ENCODE peak calls at places on chromosomes 3 and 15, in ten cellular contexts. T is DND-41, D is OCI-LY7, R is HCT116, W is IMR-90, P is neural progenitor cell, Z is mesendoderm, X is H9, S is A549, H is mammary epithelial cell. K is an unnamed sample.

GRCh38 chr3:178623666-178624255 is 87.5 kb downstream of the KCNMB2 start:
- DNase-seq in T (no peak), D (no peak), R (no peak), W (no peak), P (no peak), Z (peak; percentile 84), X (no peak), S (no peak), H (no peak), K (no peak)

GRCh38 chr3:2623463-2623862 is 486.7 kb downstream of the IL5RA start:
- DNase-seq in T (no peak), D (no peak), R (no peak), W (peak; percentile 9), P (no peak), Z (no peak), X (no peak), S (peak; percentile 1), H (no peak), K (peak; percentile 32)

GRCh38 chr3:55655544-55655943 is 168.4 kb upstream of the WNT5A start:
- DNase-seq in T (no peak), D (no peak), R (no peak), W (peak; percentile 29), P (no peak), Z (no peak), X (no peak), S (no peak), H (peak; percentile 40), K (no peak)

GRCh38 chr15:61743352-61743909 is 316.8 kb downstream of the VPS13C start:
- DNase-seq in T (no peak), D (no peak), R (no peak), W (no peak), P (no peak), Z (no peak), X (no peak), S (no peak), H (no peak), K (no peak)

GRCh38 chr3:129627350-129628168 is 21.1 kb upstream of the PLXND1 start:
- DNase-seq in T (peak; percentile 36), D (peak; percentile 69), R (peak; percentile 61), W (peak; percentile 75), P (peak; percentile 82), Z (peak; percentile 95), X (peak; percentile 86), S (peak; percentile 89), H (peak; percentile 73), K (peak; percentile 88)

GRCh38 chr15:80581976-80582375 is 113.1 kb upstream of the ABHD17C start:
- DNase-seq in T (no peak), D (no peak), R (no peak), W (peak; percentile 38), P (no peak), Z (no peak), X (no peak), S (no peak), H (peak; percentile 43), K (no peak)

GRCh38 chr3:45948409-45948808 is 5.1 kb downstream of the CXCR6 start:
- DNase-seq in T (no peak), D (no peak), R (no peak), W (peak; percentile 89), P (no peak), Z (no peak), X (no peak), S (no peak), H (no peak), K (no peak)

GRCh38 chr15:78909791-78910228 is 35.0 kb downstream of the CTSH start:
- DNase-seq in T (peak; percentile 27), D (peak; percentile 66), R (peak; percentile 10), W (peak; percentile 45), P (peak; percentile 81), Z (peak; percentile 76), X (peak; percentile 67), S (peak; percentile 63), H (peak; percentile 33), K (peak; percentile 77)

GRCh38 chr3:107629556-107629955 is 106.8 kb downstream of the BBX start:
- DNase-seq in T (no peak), D (no peak), R (no peak), W (peak; percentile 28), P (no peak), Z (no peak), X (no peak), S (no peak), H (no peak), K (no peak)

GRCh38 chr3:4228295-4228694 is 74.9 kb upstream of the SETMAR start:
- DNase-seq in T (no peak), D (no peak), R (no peak), W (no peak), P (no peak), Z (no peak), X (no peak), S (no peak), H (no peak), K (no peak)

GRCh38 chr3:85041562-85042055 is 82.8 kb downstream of the CADM2 start:
- DNase-seq in T (no peak), D (no peak), R (no peak), W (no peak), P (no peak), Z (no peak), X (no peak), S (no peak), H (no peak), K (no peak)

DNA sequence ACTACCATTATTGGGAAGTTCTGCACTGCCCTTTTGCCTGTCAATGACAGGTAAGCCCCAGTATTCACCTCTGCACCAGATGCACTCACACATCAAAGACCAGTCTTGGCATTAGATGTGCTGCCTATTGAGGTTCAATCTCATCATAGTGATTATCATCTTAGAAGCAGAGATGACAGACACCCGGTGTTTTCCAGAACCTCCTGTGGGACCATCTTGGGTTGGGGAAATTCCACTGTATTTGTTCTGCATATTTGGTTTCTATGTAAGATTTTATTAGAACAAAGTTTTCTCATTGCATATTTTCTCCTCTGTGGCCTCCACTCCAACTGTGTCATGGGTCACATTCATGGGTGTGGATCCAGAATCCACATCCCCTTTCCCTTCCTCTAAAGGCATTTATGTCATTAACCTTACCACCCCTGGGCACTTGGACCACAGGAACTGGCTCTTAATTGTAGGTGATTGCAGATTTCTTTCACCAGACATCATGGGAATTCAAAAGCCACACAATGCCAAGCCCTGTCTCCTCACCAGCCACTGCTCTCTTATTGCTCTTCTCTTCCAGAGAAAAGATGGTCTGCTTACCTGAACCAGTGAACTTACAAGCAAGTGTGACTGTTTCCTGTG is 31.2 kb downstream of the PLA1A start:
- DNase-seq in T (no peak), D (no peak), R (no peak), W (no peak), P (no peak), Z (no peak), X (no peak), S (no peak), H (peak; percentile 14), K (no peak)
- H3K4me2 ChIP-seq in T (no peak overlapping the region), D (no peak overlapping the region), R (no peak overlapping the region), W (no peak overlapping the region), P (no peak overlapping the region), Z (no peak overlapping the region), X (no peak overlapping the region), S (no peak overlapping the region), H (no peak overlapping the region), K (no peak overlapping the region)

GRCh38 chr3:189820365-189820720 is 189.2 kb downstream of the TP63 start:
- DNase-seq in T (no peak), D (peak; percentile 30), R (no peak), W (no peak), P (no peak), Z (no peak), X (no peak), S (peak; percentile 69), H (no peak), K (no peak)
- H3K4me2 ChIP-seq in T (no peak overlapping the region), D (no peak overlapping the region), R (no peak overlapping the region), W (no peak overlapping the region), P (peak overlapping the region; percentile 30), Z (no peak overlapping the region), X (no peak overlapping the region), S (peak overlapping the region; percentile 66), H (no peak overlapping the region), K (no peak overlapping the region)

GRCh38 chr3:58271901-58272501 is 34.0 kb upstream of the RPP14 start:
- DNase-seq in T (no peak), D (no peak), R (peak; percentile 73), W (peak; percentile 93), P (no peak), Z (no peak), X (no peak), S (peak; percentile 42), H (peak; percentile 70), K (no peak)
- H3K4me2 ChIP-seq in T (no peak overlapping the region), D (no peak overlapping the region), R (peak overlapping the region; percentile 83), W (peak overlapping the region; percentile 82), P (no peak overlapping the region), Z (no peak overlapping the region), X (no peak overlapping the region), S (peak overlapping the region; percentile 46), H (peak overlapping the region; percentile 25), K (no peak overlapping the region)

GRCh38 chr3:185087419-185087818 is 65.4 kb downstream of the C3orf70 start:
- DNase-seq in T (no peak), D (no peak), R (no peak), W (no peak), P (no peak), Z (no peak), X (no peak), S (no peak), H (no peak), K (no peak)
- H3K4me2 ChIP-seq in T (no peak overlapping the region), D (no peak overlapping the region), R (no peak overlapping the region), W (no peak overlapping the region), P (no peak overlapping the region), Z (no peak overlapping the region), X (no peak overlapping the region), S (no peak overlapping the region), H (no peak overlapping the region), K (no peak overlapping the region)

DNA sequence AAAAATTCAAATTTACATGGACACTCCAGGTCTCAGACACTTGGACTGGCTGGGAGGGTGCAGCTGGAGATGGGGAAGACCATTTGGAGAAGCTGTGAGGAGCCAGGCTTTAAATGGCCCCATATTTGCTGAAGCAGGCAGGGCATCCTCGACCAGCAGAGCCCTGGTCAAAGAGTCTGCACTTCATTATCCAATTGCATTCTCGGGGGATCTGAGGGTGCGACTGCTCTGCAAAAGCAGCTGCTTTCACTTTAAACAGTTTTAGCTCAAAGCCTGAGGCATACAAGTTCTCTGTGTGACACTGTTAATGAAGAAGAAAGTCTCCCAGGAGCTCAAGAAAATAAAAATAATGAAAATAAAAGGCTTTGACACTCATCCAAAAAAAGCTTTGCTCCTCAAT is 98.0 kb upstream of the SLC25A36 start:
- DNase-seq in T (no peak), D (peak; percentile 55), R (no peak), W (no peak), P (no peak), Z (no peak), X (no peak), S (no peak), H (no peak), K (no peak)
- H3K4me2 ChIP-seq in T (no peak overlapping the region), D (peak overlapping the region; percentile 73), R (no peak overlapping the region), W (no peak overlapping the region), P (no peak overlapping the region), Z (no peak overlapping the region), X (no peak overlapping the region), S (no peak overlapping the region), H (no peak overlapping the region), K (no peak overlapping the region)

K was measured in hepatocyte.